ENCODE peak calls at places on chromosomes 13 and 19, in four cellular contexts. One of them, this sample, is unnamed.

GRCh38 chr19:45608948-45609347 is 6.9 kb upstream of the GPR4 start:
- DNase-seq in CD8-positive, alpha-beta T cell: no peak
- DNase-seq in upper lobe of left lung: no peak
- DNase-seq in breast epithelium: no peak
- DNase-seq in this sample: no peak

GRCh38 chr19:3699071-3699740 is 1.1 kb downstream of the PIP5K1C start:
- DNase-seq in CD8-positive, alpha-beta T cell: no peak
- DNase-seq in breast epithelium: no peak
- DNase-seq in upper lobe of left lung: peak; percentile 47
- DNase-seq in this sample: no peak

GRCh38 chr13:99323488-99323887 is 16.3 kb upstream of the GPR183 start:
- DNase-seq in breast epithelium: no peak
- DNase-seq in upper lobe of left lung: no peak
- DNase-seq in CD8-positive, alpha-beta T cell: no peak
- DNase-seq in this sample: no peak

GRCh38 chr13:65028101-65028500 is 2202.0 kb downstream of the PCDH9 start:
- DNase-seq in CD8-positive, alpha-beta T cell: no peak
- DNase-seq in breast epithelium: no peak
- DNase-seq in upper lobe of left lung: no peak
- DNase-seq in this sample: no peak

GRCh38 chr19:58586131-58586765 is 13.1 kb upstream of the MZF1 start:
- DNase-seq in CD8-positive, alpha-beta T cell: peak; percentile 10
- DNase-seq in breast epithelium: peak; percentile 41
- DNase-seq in upper lobe of left lung: no peak
- DNase-seq in this sample: no peak

GRCh38 chr19:4518345-4519171 is at the start of gene PLIN4:
- DNase-seq in breast epithelium: peak; percentile 62
- DNase-seq in upper lobe of left lung: no peak
- DNase-seq in CD8-positive, alpha-beta T cell: no peak
- DNase-seq in this sample: no peak

GRCh38 chr13:26529441-26529840 is 28.0 kb upstream of the WASF3 start:
- DNase-seq in breast epithelium: no peak
- DNase-seq in CD8-positive, alpha-beta T cell: no peak
- DNase-seq in upper lobe of left lung: no peak
- DNase-seq in this sample: peak; percentile 78

GRCh38 chr19:10388957-10389356 is 8.6 kb upstream of the TYK2 start:
- DNase-seq in breast epithelium: peak; percentile 92
- DNase-seq in upper lobe of left lung: peak; percentile 88
- DNase-seq in CD8-positive, alpha-beta T cell: peak; percentile 75
- DNase-seq in this sample: peak; percentile 79

GRCh38 chr19:13744179-13744578 is 20.1 kb upstream of the MRI1 start:
- DNase-seq in upper lobe of left lung: no peak
- DNase-seq in CD8-positive, alpha-beta T cell: no peak
- DNase-seq in breast epithelium: no peak
- DNase-seq in this sample: no peak

GRCh38 chr13:113393226-113393571 is 29.3 kb upstream of the GRTP1 start:
- DNase-seq in breast epithelium: no peak
- DNase-seq in upper lobe of left lung: no peak
- DNase-seq in CD8-positive, alpha-beta T cell: no peak
- DNase-seq in this sample: no peak

GRCh38 chr13:91776650-91777193 is 378.3 kb downstream of the GPC5 start:
- DNase-seq in CD8-positive, alpha-beta T cell: no peak
- DNase-seq in upper lobe of left lung: no peak
- DNase-seq in breast epithelium: no peak
- DNase-seq in this sample: no peak

GRCh38 chr19:36060430-36060829 is 5.7 kb downstream of the WDR62 start:
- DNase-seq in breast epithelium: no peak
- DNase-seq in upper lobe of left lung: peak; percentile 24
- DNase-seq in CD8-positive, alpha-beta T cell: no peak
- DNase-seq in this sample: no peak

GRCh38 chr13:33230178-33230881 is 55.2 kb downstream of the STARD13 start:
- DNase-seq in breast epithelium: no peak
- DNase-seq in upper lobe of left lung: no peak
- DNase-seq in CD8-positive, alpha-beta T cell: no peak
- DNase-seq in this sample: no peak

GRCh38 chr13:38753878-38754277 is 67.0 kb downstream of the FREM2 start:
- DNase-seq in CD8-positive, alpha-beta T cell: no peak
- DNase-seq in upper lobe of left lung: no peak
- DNase-seq in breast epithelium: no peak
- DNase-seq in this sample: no peak

GRCh38 chr13:84662503-84662902 is 780.2 kb upstream of the SLITRK1 start:
- DNase-seq in breast epithelium: no peak
- DNase-seq in upper lobe of left lung: no peak
- DNase-seq in CD8-positive, alpha-beta T cell: no peak
- DNase-seq in this sample: no peak

GRCh38 chr19:8340341-8341096 is 2.5 kb downstream of the KANK3 start:
- DNase-seq in upper lobe of left lung: peak; percentile 72
- DNase-seq in CD8-positive, alpha-beta T cell: no peak
- DNase-seq in breast epithelium: no peak
- DNase-seq in this sample: no peak

GRCh38 chr19:51473009-51473707 is 5.2 kb upstream of the CEACAM18 start:
- DNase-seq in breast epithelium: peak; percentile 75
- DNase-seq in CD8-positive, alpha-beta T cell: peak; percentile 69
- DNase-seq in upper lobe of left lung: peak; percentile 78
- DNase-seq in this sample: peak; percentile 71

GRCh38 chr13:112576191-112576590 is 11.8 kb downstream of the TUBGCP3 start:
- DNase-seq in CD8-positive, alpha-beta T cell: no peak
- DNase-seq in upper lobe of left lung: no peak
- DNase-seq in breast epithelium: no peak
- DNase-seq in this sample: no peak

GRCh38 chr13:106033634-106034033 is 501.8 kb downstream of the EFNB2 start:
- DNase-seq in breast epithelium: no peak
- DNase-seq in upper lobe of left lung: no peak
- DNase-seq in CD8-positive, alpha-beta T cell: no peak
- DNase-seq in this sample: no peak

GRCh38 chr19:1858412-1859081 is 4.8 kb downstream of the KLF16 start:
- DNase-seq in upper lobe of left lung: no peak
- DNase-seq in breast epithelium: no peak
- DNase-seq in CD8-positive, alpha-beta T cell: no peak
- DNase-seq in this sample: no peak

GRCh38 chr13:31538067-31539042 is 201.0 kb upstream of the RXFP2 start:
- DNase-seq in CD8-positive, alpha-beta T cell: no peak
- DNase-seq in breast epithelium: no peak
- DNase-seq in upper lobe of left lung: no peak
- DNase-seq in this sample: peak; percentile 42

GRCh38 chr19:41691268-41691970 is 3.3 kb upstream of the CEACAM7 start:
- DNase-seq in upper lobe of left lung: no peak
- DNase-seq in CD8-positive, alpha-beta T cell: no peak
- DNase-seq in breast epithelium: no peak
- DNase-seq in this sample: no peak

GRCh38 chr19:41696402-41697197 is 8.5 kb upstream of the CEACAM7 start:
- DNase-seq in upper lobe of left lung: no peak
- DNase-seq in breast epithelium: no peak
- DNase-seq in CD8-positive, alpha-beta T cell: no peak
- DNase-seq in this sample: no peak

GRCh38 chr19:41695745-41696144 is 7.7 kb upstream of the CEACAM7 start:
- DNase-seq in upper lobe of left lung: no peak
- DNase-seq in breast epithelium: no peak
- DNase-seq in CD8-positive, alpha-beta T cell: no peak
- DNase-seq in this sample: no peak

GRCh38 chr19:41694831-41695635 is 7.0 kb upstream of the CEACAM7 start:
- DNase-seq in CD8-positive, alpha-beta T cell: no peak
- DNase-seq in breast epithelium: no peak
- DNase-seq in upper lobe of left lung: no peak
- DNase-seq in this sample: no peak

DNA sequence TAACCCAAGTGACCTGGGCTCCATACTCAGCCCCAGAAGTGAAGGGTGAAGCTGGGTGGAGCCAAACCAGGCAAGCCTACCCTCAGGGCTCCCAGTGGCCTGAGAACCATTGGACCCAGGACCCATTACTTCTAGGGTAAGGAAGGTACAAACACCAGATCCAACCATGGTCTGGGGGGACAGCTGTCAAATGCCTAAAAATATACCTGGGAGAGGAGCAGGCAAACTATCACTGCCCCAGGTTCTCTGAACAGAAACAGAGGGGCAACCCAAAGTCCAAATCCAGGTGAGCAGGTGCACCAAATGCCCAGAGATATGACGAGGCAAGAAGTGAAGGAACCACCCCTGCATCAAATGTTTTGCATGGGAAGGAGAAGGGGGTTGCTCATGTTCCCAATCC is 6.1 kb upstream of the CEACAM7 start:
- DNase-seq in upper lobe of left lung: no peak
- DNase-seq in breast epithelium: no peak
- DNase-seq in CD8-positive, alpha-beta T cell: no peak
- DNase-seq in this sample: no peak
- TF ChIP-seq CTCF in upper lobe of left lung: no peak
- TF ChIP-seq CTCF in breast epithelium: no peak
- TF ChIP-seq CTCF in CD8-positive, alpha-beta T cell: no peak
- TF ChIP-seq CTCF in this sample: no peak

GRCh38 chr19:7197760-7198696 is 96.2 kb downstream of the INSR start:
- DNase-seq in upper lobe of left lung: peak; percentile 93
- DNase-seq in breast epithelium: peak; percentile 86
- DNase-seq in CD8-positive, alpha-beta T cell: peak; percentile 92
- DNase-seq in this sample: peak; percentile 86
- TF ChIP-seq CTCF in upper lobe of left lung: peak; percentile 78
- TF ChIP-seq CTCF in breast epithelium: peak; percentile 38
- TF ChIP-seq CTCF in CD8-positive, alpha-beta T cell: no peak
- TF ChIP-seq CTCF in this sample: no peak

GRCh38 chr13:102394158-102395053 is 7.4 kb downstream of the FGF14 start:
- DNase-seq in breast epithelium: peak; percentile 93
- DNase-seq in CD8-positive, alpha-beta T cell: peak; percentile 96
- DNase-seq in upper lobe of left lung: peak; percentile 89
- DNase-seq in this sample: peak; percentile 54
- TF ChIP-seq CTCF in breast epithelium: no peak
- TF ChIP-seq CTCF in CD8-positive, alpha-beta T cell: no peak
- TF ChIP-seq CTCF in upper lobe of left lung: peak; percentile 22
- TF ChIP-seq CTCF in this sample: no peak

GRCh38 chr19:5625641-5626040 is 2.8 kb downstream of the SAFB start:
- DNase-seq in CD8-positive, alpha-beta T cell: no peak
- DNase-seq in breast epithelium: no peak
- DNase-seq in upper lobe of left lung: no peak
- DNase-seq in this sample: no peak

GRCh38 chr19:5624741-5625140 is 1.9 kb downstream of the SAFB start:
- DNase-seq in breast epithelium: no peak
- DNase-seq in upper lobe of left lung: no peak
- DNase-seq in CD8-positive, alpha-beta T cell: no peak
- DNase-seq in this sample: no peak

GRCh38 chr19:5622465-5623396 is at the start of the genes SAFB and SAFB2:
- DNase-seq in breast epithelium: peak; percentile 99
- DNase-seq in CD8-positive, alpha-beta T cell: peak; percentile 100
- DNase-seq in upper lobe of left lung: peak; percentile 99
- DNase-seq in this sample: peak; percentile 100

GRCh38 chr19:5623397-5624153 is 692 bp downstream of the SAFB start:
- DNase-seq in upper lobe of left lung: no peak
- DNase-seq in breast epithelium: no peak
- DNase-seq in CD8-positive, alpha-beta T cell: no peak
- DNase-seq in this sample: peak; percentile 40

GRCh38 chr19:5624154-5624663 is 1.3 kb downstream of the SAFB start:
- DNase-seq in upper lobe of left lung: peak; percentile 39
- DNase-seq in CD8-positive, alpha-beta T cell: peak; percentile 41
- DNase-seq in breast epithelium: peak; percentile 63
- DNase-seq in this sample: no peak
- TF ChIP-seq CTCF in upper lobe of left lung: no peak
- TF ChIP-seq CTCF in CD8-positive, alpha-beta T cell: no peak
- TF ChIP-seq CTCF in breast epithelium: no peak
- TF ChIP-seq CTCF in this sample: no peak

GRCh38 chr13:45775401-45775963 is 73.4 kb downstream of the CBY2 start:
- DNase-seq in CD8-positive, alpha-beta T cell: no peak
- DNase-seq in breast epithelium: no peak
- DNase-seq in upper lobe of left lung: no peak
- DNase-seq in this sample: no peak
- TF ChIP-seq CTCF in CD8-positive, alpha-beta T cell: no peak
- TF ChIP-seq CTCF in breast epithelium: no peak
- TF ChIP-seq CTCF in upper lobe of left lung: no peak
- TF ChIP-seq CTCF in this sample: no peak